ENCODE peak calls at places on chromosome 13, in ten cellular contexts. One of them, this sample, is unnamed.

GRCh38 chr13:83568019-83568418 is 314.3 kb downstream of the SLITRK1 start:
- DNase-seq in SK-MEL-5: no peak
- DNase-seq in T-cell: no peak
- DNase-seq in germinal center: no peak
- DNase-seq in stimulated activated naive B cell treated with anti-CD40 and anti-IgM and Interleukin-4, amounts not matched to agents 10 μg/mL and 1 μg/mL and 100 μg/mL, for 72 hours: no peak
- DNase-seq in stimulated activated CD4-positive, alpha-beta T cell treated with anti-CD3 and anti-CD28 coated beads, Interleukin-15, amount 100 ng/mL, for 1 hour: no peak
- DNase-seq in NCI-H82: no peak
- DNase-seq in EL: no peak
- DNase-seq in nephron progenitor cell: no peak
- DNase-seq in substantia nigra: no peak
- DNase-seq in this sample: no peak

GRCh38 chr13:33139186-33139585 is 123.0 kb downstream of the KL start:
- DNase-seq in SK-MEL-5: peak; percentile 10
- DNase-seq in T-cell: no peak
- DNase-seq in germinal center: no peak
- DNase-seq in stimulated activated naive B cell treated with anti-CD40 and anti-IgM and Interleukin-4, amounts not matched to agents 10 μg/mL and 1 μg/mL and 100 μg/mL, for 72 hours: no peak
- DNase-seq in stimulated activated CD4-positive, alpha-beta T cell treated with anti-CD3 and anti-CD28 coated beads, Interleukin-15, amount 100 ng/mL, for 1 hour: no peak
- DNase-seq in NCI-H82: no peak
- DNase-seq in EL: no peak
- DNase-seq in nephron progenitor cell: no peak
- DNase-seq in substantia nigra: no peak
- DNase-seq in this sample: no peak

GRCh38 chr13:110448230-110448629 is 113.3 kb downstream of the RAB20 start:
- DNase-seq in SK-MEL-5: no peak
- DNase-seq in T-cell: no peak
- DNase-seq in germinal center: no peak
- DNase-seq in stimulated activated naive B cell treated with anti-CD40 and anti-IgM and Interleukin-4, amounts not matched to agents 10 μg/mL and 1 μg/mL and 100 μg/mL, for 72 hours: no peak
- DNase-seq in stimulated activated CD4-positive, alpha-beta T cell treated with anti-CD3 and anti-CD28 coated beads, Interleukin-15, amount 100 ng/mL, for 1 hour: no peak
- DNase-seq in NCI-H82: no peak
- DNase-seq in EL: peak; percentile 96
- DNase-seq in nephron progenitor cell: no peak
- DNase-seq in substantia nigra: no peak
- DNase-seq in this sample: no peak

GRCh38 chr13:42116225-42116624 is 67.8 kb downstream of the DGKH start:
- DNase-seq in SK-MEL-5: no peak
- DNase-seq in T-cell: no peak
- DNase-seq in germinal center: no peak
- DNase-seq in stimulated activated naive B cell treated with anti-CD40 and anti-IgM and Interleukin-4, amounts not matched to agents 10 μg/mL and 1 μg/mL and 100 μg/mL, for 72 hours: no peak
- DNase-seq in stimulated activated CD4-positive, alpha-beta T cell treated with anti-CD3 and anti-CD28 coated beads, Interleukin-15, amount 100 ng/mL, for 1 hour: no peak
- DNase-seq in NCI-H82: no peak
- DNase-seq in EL: no peak
- DNase-seq in nephron progenitor cell: no peak
- DNase-seq in substantia nigra: no peak
- DNase-seq in this sample: no peak

GRCh38 chr13:33174980-33175379 is 110.6 kb downstream of the STARD13 start:
- DNase-seq in SK-MEL-5: no peak
- DNase-seq in T-cell: no peak
- DNase-seq in germinal center: no peak
- DNase-seq in stimulated activated naive B cell treated with anti-CD40 and anti-IgM and Interleukin-4, amounts not matched to agents 10 μg/mL and 1 μg/mL and 100 μg/mL, for 72 hours: no peak
- DNase-seq in stimulated activated CD4-positive, alpha-beta T cell treated with anti-CD3 and anti-CD28 coated beads, Interleukin-15, amount 100 ng/mL, for 1 hour: no peak
- DNase-seq in NCI-H82: no peak
- DNase-seq in EL: no peak
- DNase-seq in nephron progenitor cell: no peak
- DNase-seq in substantia nigra: no peak
- DNase-seq in this sample: no peak

GRCh38 chr13:23876265-23876664 is 12.9 kb downstream of the MIPEP start:
- DNase-seq in SK-MEL-5: peak; percentile 63
- DNase-seq in T-cell: no peak
- DNase-seq in germinal center: no peak
- DNase-seq in stimulated activated naive B cell treated with anti-CD40 and anti-IgM and Interleukin-4, amounts not matched to agents 10 μg/mL and 1 μg/mL and 100 μg/mL, for 72 hours: no peak
- DNase-seq in stimulated activated CD4-positive, alpha-beta T cell treated with anti-CD3 and anti-CD28 coated beads, Interleukin-15, amount 100 ng/mL, for 1 hour: no peak
- DNase-seq in NCI-H82: peak; percentile 65
- DNase-seq in EL: no peak
- DNase-seq in nephron progenitor cell: no peak
- DNase-seq in substantia nigra: no peak
- DNase-seq in this sample: no peak

GRCh38 chr13:70391678-70392077 is 283.4 kb upstream of the KLHL1 start:
- DNase-seq in SK-MEL-5: no peak
- DNase-seq in T-cell: no peak
- DNase-seq in germinal center: no peak
- DNase-seq in stimulated activated naive B cell treated with anti-CD40 and anti-IgM and Interleukin-4, amounts not matched to agents 10 μg/mL and 1 μg/mL and 100 μg/mL, for 72 hours: no peak
- DNase-seq in stimulated activated CD4-positive, alpha-beta T cell treated with anti-CD3 and anti-CD28 coated beads, Interleukin-15, amount 100 ng/mL, for 1 hour: no peak
- DNase-seq in NCI-H82: peak; percentile 87
- DNase-seq in EL: no peak
- DNase-seq in nephron progenitor cell: no peak
- DNase-seq in substantia nigra: no peak
- DNase-seq in this sample: no peak

GRCh38 chr13:59538512-59538911 is 625.2 kb downstream of the DIAPH3 start:
- DNase-seq in SK-MEL-5: no peak
- DNase-seq in T-cell: no peak
- DNase-seq in germinal center: no peak
- DNase-seq in stimulated activated naive B cell treated with anti-CD40 and anti-IgM and Interleukin-4, amounts not matched to agents 10 μg/mL and 1 μg/mL and 100 μg/mL, for 72 hours: no peak
- DNase-seq in stimulated activated CD4-positive, alpha-beta T cell treated with anti-CD3 and anti-CD28 coated beads, Interleukin-15, amount 100 ng/mL, for 1 hour: no peak
- DNase-seq in NCI-H82: no peak
- DNase-seq in EL: no peak
- DNase-seq in nephron progenitor cell: no peak
- DNase-seq in substantia nigra: no peak
- DNase-seq in this sample: no peak

GRCh38 chr13:98105929-98106336 is 37.0 kb upstream of the FARP1 start:
- DNase-seq in SK-MEL-5: no peak
- DNase-seq in T-cell: no peak
- DNase-seq in germinal center: no peak
- DNase-seq in stimulated activated naive B cell treated with anti-CD40 and anti-IgM and Interleukin-4, amounts not matched to agents 10 μg/mL and 1 μg/mL and 100 μg/mL, for 72 hours: no peak
- DNase-seq in stimulated activated CD4-positive, alpha-beta T cell treated with anti-CD3 and anti-CD28 coated beads, Interleukin-15, amount 100 ng/mL, for 1 hour: no peak
- DNase-seq in NCI-H82: peak; percentile 75
- DNase-seq in EL: peak; percentile 29
- DNase-seq in nephron progenitor cell: no peak
- DNase-seq in substantia nigra: no peak
- DNase-seq in this sample: no peak

GRCh38 chr13:112066624-112067004 is 335 bp upstream of the SOX1 start:
- DNase-seq in SK-MEL-5: peak; percentile 38
- DNase-seq in T-cell: peak; percentile 56
- DNase-seq in germinal center: peak; percentile 34
- DNase-seq in stimulated activated naive B cell treated with anti-CD40 and anti-IgM and Interleukin-4, amounts not matched to agents 10 μg/mL and 1 μg/mL and 100 μg/mL, for 72 hours: no peak
- DNase-seq in stimulated activated CD4-positive, alpha-beta T cell treated with anti-CD3 and anti-CD28 coated beads, Interleukin-15, amount 100 ng/mL, for 1 hour: no peak
- DNase-seq in NCI-H82: peak; percentile 63
- DNase-seq in EL: no peak
- DNase-seq in nephron progenitor cell: peak; percentile 82
- DNase-seq in substantia nigra: peak; percentile 63
- DNase-seq in this sample: no peak

GRCh38 chr13:55160911-55161310 is 1979.8 kb upstream of the PRR20A start:
- DNase-seq in SK-MEL-5: no peak
- DNase-seq in T-cell: no peak
- DNase-seq in germinal center: no peak
- DNase-seq in stimulated activated naive B cell treated with anti-CD40 and anti-IgM and Interleukin-4, amounts not matched to agents 10 μg/mL and 1 μg/mL and 100 μg/mL, for 72 hours: no peak
- DNase-seq in stimulated activated CD4-positive, alpha-beta T cell treated with anti-CD3 and anti-CD28 coated beads, Interleukin-15, amount 100 ng/mL, for 1 hour: no peak
- DNase-seq in NCI-H82: no peak
- DNase-seq in EL: no peak
- DNase-seq in nephron progenitor cell: no peak
- DNase-seq in substantia nigra: no peak
- DNase-seq in this sample: no peak

GRCh38 chr13:33307820-33308219 is 22.3 kb upstream of the STARD13 start:
- DNase-seq in SK-MEL-5: no peak
- DNase-seq in T-cell: no peak
- DNase-seq in germinal center: no peak
- DNase-seq in stimulated activated naive B cell treated with anti-CD40 and anti-IgM and Interleukin-4, amounts not matched to agents 10 μg/mL and 1 μg/mL and 100 μg/mL, for 72 hours: no peak
- DNase-seq in stimulated activated CD4-positive, alpha-beta T cell treated with anti-CD3 and anti-CD28 coated beads, Interleukin-15, amount 100 ng/mL, for 1 hour: no peak
- DNase-seq in NCI-H82: no peak
- DNase-seq in EL: no peak
- DNase-seq in nephron progenitor cell: no peak
- DNase-seq in substantia nigra: no peak
- DNase-seq in this sample: no peak

GRCh38 chr13:76438050-76438449 is 448.2 kb downstream of the KCTD12 start:
- DNase-seq in SK-MEL-5: no peak
- DNase-seq in T-cell: no peak
- DNase-seq in germinal center: no peak
- DNase-seq in stimulated activated naive B cell treated with anti-CD40 and anti-IgM and Interleukin-4, amounts not matched to agents 10 μg/mL and 1 μg/mL and 100 μg/mL, for 72 hours: no peak
- DNase-seq in stimulated activated CD4-positive, alpha-beta T cell treated with anti-CD3 and anti-CD28 coated beads, Interleukin-15, amount 100 ng/mL, for 1 hour: no peak
- DNase-seq in NCI-H82: no peak
- DNase-seq in EL: no peak
- DNase-seq in nephron progenitor cell: no peak
- DNase-seq in substantia nigra: no peak
- DNase-seq in this sample: no peak

GRCh38 chr13:20964904-20965303 is 62.4 kb upstream of the XPO4 start:
- DNase-seq in SK-MEL-5: no peak
- DNase-seq in T-cell: no peak
- DNase-seq in germinal center: no peak
- DNase-seq in stimulated activated naive B cell treated with anti-CD40 and anti-IgM and Interleukin-4, amounts not matched to agents 10 μg/mL and 1 μg/mL and 100 μg/mL, for 72 hours: no peak
- DNase-seq in stimulated activated CD4-positive, alpha-beta T cell treated with anti-CD3 and anti-CD28 coated beads, Interleukin-15, amount 100 ng/mL, for 1 hour: no peak
- DNase-seq in NCI-H82: no peak
- DNase-seq in EL: no peak
- DNase-seq in nephron progenitor cell: no peak
- DNase-seq in substantia nigra: no peak
- DNase-seq in this sample: no peak

GRCh38 chr13:98173431-98173921 is 3.6 kb downstream of the RNF113B start:
- DNase-seq in SK-MEL-5: peak; percentile 45
- DNase-seq in T-cell: no peak
- DNase-seq in germinal center: no peak
- DNase-seq in stimulated activated naive B cell treated with anti-CD40 and anti-IgM and Interleukin-4, amounts not matched to agents 10 μg/mL and 1 μg/mL and 100 μg/mL, for 72 hours: no peak
- DNase-seq in stimulated activated CD4-positive, alpha-beta T cell treated with anti-CD3 and anti-CD28 coated beads, Interleukin-15, amount 100 ng/mL, for 1 hour: no peak
- DNase-seq in NCI-H82: no peak
- DNase-seq in EL: peak; percentile 97
- DNase-seq in nephron progenitor cell: no peak
- DNase-seq in substantia nigra: no peak
- DNase-seq in this sample: peak; percentile 54

GRCh38 chr13:75357576-75358295 is 124.2 kb downstream of the TBC1D4 start:
- DNase-seq in SK-MEL-5: peak; percentile 93
- DNase-seq in T-cell: peak; percentile 35
- DNase-seq in germinal center: peak; percentile 79
- DNase-seq in stimulated activated naive B cell treated with anti-CD40 and anti-IgM and Interleukin-4, amounts not matched to agents 10 μg/mL and 1 μg/mL and 100 μg/mL, for 72 hours: peak; percentile 34
- DNase-seq in stimulated activated CD4-positive, alpha-beta T cell treated with anti-CD3 and anti-CD28 coated beads, Interleukin-15, amount 100 ng/mL, for 1 hour: peak; percentile 11
- DNase-seq in NCI-H82: peak; percentile 90
- DNase-seq in EL: peak; percentile 76
- DNase-seq in nephron progenitor cell: peak; percentile 33
- DNase-seq in substantia nigra: no peak
- DNase-seq in this sample: no peak

GRCh38 chr13:99605417-99606321 is 104.4 kb downstream of the TM9SF2 start:
- DNase-seq in SK-MEL-5: peak; percentile 65
- DNase-seq in T-cell: peak; percentile 32
- DNase-seq in germinal center: peak; percentile 75
- DNase-seq in stimulated activated naive B cell treated with anti-CD40 and anti-IgM and Interleukin-4, amounts not matched to agents 10 μg/mL and 1 μg/mL and 100 μg/mL, for 72 hours: peak; percentile 32
- DNase-seq in stimulated activated CD4-positive, alpha-beta T cell treated with anti-CD3 and anti-CD28 coated beads, Interleukin-15, amount 100 ng/mL, for 1 hour: no peak
- DNase-seq in NCI-H82: peak; percentile 77
- DNase-seq in EL: peak; percentile 41
- DNase-seq in nephron progenitor cell: peak; percentile 29
- DNase-seq in substantia nigra: peak; percentile 45
- DNase-seq in this sample: no peak

GRCh38 chr13:28820099-28821051 is at the start of gene MTUS2:
- DNase-seq in SK-MEL-5: no peak
- DNase-seq in T-cell: no peak
- DNase-seq in germinal center: peak; percentile 27
- DNase-seq in stimulated activated naive B cell treated with anti-CD40 and anti-IgM and Interleukin-4, amounts not matched to agents 10 μg/mL and 1 μg/mL and 100 μg/mL, for 72 hours: no peak
- DNase-seq in stimulated activated CD4-positive, alpha-beta T cell treated with anti-CD3 and anti-CD28 coated beads, Interleukin-15, amount 100 ng/mL, for 1 hour: no peak
- DNase-seq in NCI-H82: peak; percentile 23
- DNase-seq in EL: no peak
- DNase-seq in nephron progenitor cell: peak; percentile 32
- DNase-seq in substantia nigra: no peak
- DNase-seq in this sample: no peak

GRCh38 chr13:30976041-30976440 is 43.6 kb downstream of the TEX26 start:
- DNase-seq in SK-MEL-5: no peak
- DNase-seq in T-cell: no peak
- DNase-seq in germinal center: no peak
- DNase-seq in stimulated activated naive B cell treated with anti-CD40 and anti-IgM and Interleukin-4, amounts not matched to agents 10 μg/mL and 1 μg/mL and 100 μg/mL, for 72 hours: no peak
- DNase-seq in stimulated activated CD4-positive, alpha-beta T cell treated with anti-CD3 and anti-CD28 coated beads, Interleukin-15, amount 100 ng/mL, for 1 hour: no peak
- DNase-seq in NCI-H82: no peak
- DNase-seq in EL: no peak
- DNase-seq in nephron progenitor cell: no peak
- DNase-seq in substantia nigra: no peak
- DNase-seq in this sample: peak; percentile 45

GRCh38 chr13:101529419-101529818 is 76.9 kb downstream of the ITGBL1 start:
- DNase-seq in SK-MEL-5: peak; percentile 55
- DNase-seq in T-cell: no peak
- DNase-seq in germinal center: no peak
- DNase-seq in stimulated activated naive B cell treated with anti-CD40 and anti-IgM and Interleukin-4, amounts not matched to agents 10 μg/mL and 1 μg/mL and 100 μg/mL, for 72 hours: no peak
- DNase-seq in stimulated activated CD4-positive, alpha-beta T cell treated with anti-CD3 and anti-CD28 coated beads, Interleukin-15, amount 100 ng/mL, for 1 hour: no peak
- DNase-seq in NCI-H82: no peak
- DNase-seq in EL: peak; percentile 84
- DNase-seq in nephron progenitor cell: no peak
- DNase-seq in substantia nigra: no peak
- DNase-seq in this sample: peak; percentile 71

GRCh38 chr13:109415057-109415456 is 371.3 kb downstream of the IRS2 start:
- DNase-seq in SK-MEL-5: no peak
- DNase-seq in T-cell: no peak
- DNase-seq in germinal center: no peak
- DNase-seq in stimulated activated naive B cell treated with anti-CD40 and anti-IgM and Interleukin-4, amounts not matched to agents 10 μg/mL and 1 μg/mL and 100 μg/mL, for 72 hours: no peak
- DNase-seq in stimulated activated CD4-positive, alpha-beta T cell treated with anti-CD3 and anti-CD28 coated beads, Interleukin-15, amount 100 ng/mL, for 1 hour: no peak
- DNase-seq in NCI-H82: no peak
- DNase-seq in EL: no peak
- DNase-seq in nephron progenitor cell: no peak
- DNase-seq in substantia nigra: no peak
- DNase-seq in this sample: no peak

GRCh38 chr13:57784633-57785032 is 153.1 kb downstream of the PCDH17 start:
- DNase-seq in SK-MEL-5: no peak
- DNase-seq in T-cell: no peak
- DNase-seq in germinal center: no peak
- DNase-seq in stimulated activated naive B cell treated with anti-CD40 and anti-IgM and Interleukin-4, amounts not matched to agents 10 μg/mL and 1 μg/mL and 100 μg/mL, for 72 hours: no peak
- DNase-seq in stimulated activated CD4-positive, alpha-beta T cell treated with anti-CD3 and anti-CD28 coated beads, Interleukin-15, amount 100 ng/mL, for 1 hour: no peak
- DNase-seq in NCI-H82: no peak
- DNase-seq in EL: no peak
- DNase-seq in nephron progenitor cell: no peak
- DNase-seq in substantia nigra: no peak
- DNase-seq in this sample: no peak

GRCh38 chr13:80877209-80877943 is 536.5 kb upstream of the SPRY2 start:
- DNase-seq in SK-MEL-5: no peak
- DNase-seq in T-cell: no peak
- DNase-seq in germinal center: no peak
- DNase-seq in stimulated activated naive B cell treated with anti-CD40 and anti-IgM and Interleukin-4, amounts not matched to agents 10 μg/mL and 1 μg/mL and 100 μg/mL, for 72 hours: no peak
- DNase-seq in stimulated activated CD4-positive, alpha-beta T cell treated with anti-CD3 and anti-CD28 coated beads, Interleukin-15, amount 100 ng/mL, for 1 hour: no peak
- DNase-seq in NCI-H82: no peak
- DNase-seq in EL: no peak
- DNase-seq in nephron progenitor cell: no peak
- DNase-seq in substantia nigra: no peak
- DNase-seq in this sample: no peak

GRCh38 chr13:24662195-24663088 is 17.8 kb upstream of the ATP12A start:
- DNase-seq in SK-MEL-5: no peak
- DNase-seq in T-cell: no peak
- DNase-seq in germinal center: no peak
- DNase-seq in stimulated activated naive B cell treated with anti-CD40 and anti-IgM and Interleukin-4, amounts not matched to agents 10 μg/mL and 1 μg/mL and 100 μg/mL, for 72 hours: no peak
- DNase-seq in stimulated activated CD4-positive, alpha-beta T cell treated with anti-CD3 and anti-CD28 coated beads, Interleukin-15, amount 100 ng/mL, for 1 hour: no peak
- DNase-seq in NCI-H82: no peak
- DNase-seq in EL: no peak
- DNase-seq in nephron progenitor cell: no peak
- DNase-seq in substantia nigra: no peak
- DNase-seq in this sample: no peak

GRCh38 chr13:40777957-40778235 is 6.9 kb upstream of the MRPS31 start:
- DNase-seq in SK-MEL-5: peak; percentile 50
- DNase-seq in T-cell: no peak
- DNase-seq in germinal center: no peak
- DNase-seq in stimulated activated naive B cell treated with anti-CD40 and anti-IgM and Interleukin-4, amounts not matched to agents 10 μg/mL and 1 μg/mL and 100 μg/mL, for 72 hours: no peak
- DNase-seq in stimulated activated CD4-positive, alpha-beta T cell treated with anti-CD3 and anti-CD28 coated beads, Interleukin-15, amount 100 ng/mL, for 1 hour: no peak
- DNase-seq in NCI-H82: no peak
- DNase-seq in EL: no peak
- DNase-seq in nephron progenitor cell: no peak
- DNase-seq in substantia nigra: no peak
- DNase-seq in this sample: no peak

GRCh38 chr13:44715287-44716224 is 139.4 kb upstream of the TSC22D1 start:
- DNase-seq in SK-MEL-5: no peak
- DNase-seq in T-cell: no peak
- DNase-seq in germinal center: no peak
- DNase-seq in stimulated activated naive B cell treated with anti-CD40 and anti-IgM and Interleukin-4, amounts not matched to agents 10 μg/mL and 1 μg/mL and 100 μg/mL, for 72 hours: no peak
- DNase-seq in stimulated activated CD4-positive, alpha-beta T cell treated with anti-CD3 and anti-CD28 coated beads, Interleukin-15, amount 100 ng/mL, for 1 hour: no peak
- DNase-seq in NCI-H82: no peak
- DNase-seq in EL: peak; percentile 26
- DNase-seq in nephron progenitor cell: no peak
- DNase-seq in substantia nigra: no peak
- DNase-seq in this sample: no peak

GRCh38 chr13:73835138-73835721 is 299.0 kb downstream of the KLF12 start:
- DNase-seq in SK-MEL-5: peak; percentile 79
- DNase-seq in T-cell: no peak
- DNase-seq in germinal center: peak; percentile 60
- DNase-seq in stimulated activated naive B cell treated with anti-CD40 and anti-IgM and Interleukin-4, amounts not matched to agents 10 μg/mL and 1 μg/mL and 100 μg/mL, for 72 hours: no peak
- DNase-seq in stimulated activated CD4-positive, alpha-beta T cell treated with anti-CD3 and anti-CD28 coated beads, Interleukin-15, amount 100 ng/mL, for 1 hour: no peak
- DNase-seq in NCI-H82: peak; percentile 78
- DNase-seq in EL: peak; percentile 54
- DNase-seq in nephron progenitor cell: peak; percentile 3
- DNase-seq in substantia nigra: no peak
- DNase-seq in this sample: peak; percentile 26

GRCh38 chr13:112974125-112974524 is 5.1 kb downstream of the MCF2L start:
- DNase-seq in SK-MEL-5: no peak
- DNase-seq in T-cell: no peak
- DNase-seq in germinal center: no peak
- DNase-seq in stimulated activated naive B cell treated with anti-CD40 and anti-IgM and Interleukin-4, amounts not matched to agents 10 μg/mL and 1 μg/mL and 100 μg/mL, for 72 hours: no peak
- DNase-seq in stimulated activated CD4-positive, alpha-beta T cell treated with anti-CD3 and anti-CD28 coated beads, Interleukin-15, amount 100 ng/mL, for 1 hour: no peak
- DNase-seq in NCI-H82: no peak
- DNase-seq in EL: no peak
- DNase-seq in nephron progenitor cell: no peak
- DNase-seq in substantia nigra: no peak
- DNase-seq in this sample: no peak

This sample was measured in smooth muscle cell of the brain vasculature.